ENCODE peak calls at places on chromosomes 13 and 19, in five cellular contexts. One of them, this sample, is unnamed. For H3K4me1, the result is how much of the 10 kb centered on the place peaks cover.

GRCh38 chr19:56301886-56302620 is 12.6 kb downstream of the ZSCAN5A start:
- DNase-seq in stomach: no peak
- DNase-seq in adrenal gland: no peak
- DNase-seq in HCT116: no peak
- DNase-seq in tibial nerve: no peak
- DNase-seq in this sample: no peak

GRCh38 chr19:5143471-5144411 is 174.8 kb downstream of the KDM4B start:
- DNase-seq in HCT116: no peak
- DNase-seq in stomach: no peak
- DNase-seq in tibial nerve: no peak
- DNase-seq in adrenal gland: no peak
- DNase-seq in this sample: no peak

GRCh38 chr19:16654151-16654550 is 5.8 kb downstream of the SMIM7 start:
- DNase-seq in tibial nerve: no peak
- DNase-seq in stomach: no peak
- DNase-seq in adrenal gland: no peak
- DNase-seq in HCT116: peak
- DNase-seq in this sample: no peak

GRCh38 chr19:39380521-39381502 is 10.1 kb downstream of the PAF1 start:
- DNase-seq in HCT116: no peak
- DNase-seq in stomach: no peak
- DNase-seq in adrenal gland: no peak
- DNase-seq in tibial nerve: no peak
- DNase-seq in this sample: no peak

GRCh38 chr13:109835321-109835720 is 48.9 kb upstream of the IRS2 start:
- DNase-seq in adrenal gland: no peak
- DNase-seq in HCT116: no peak
- DNase-seq in tibial nerve: no peak
- DNase-seq in stomach: no peak
- DNase-seq in this sample: no peak

GRCh38 chr19:23554548-23554947 is 132.5 kb downstream of the ZNF675 start:
- DNase-seq in adrenal gland: no peak
- DNase-seq in HCT116: no peak
- DNase-seq in tibial nerve: no peak
- DNase-seq in stomach: no peak
- DNase-seq in this sample: no peak

GRCh38 chr19:2186071-2186846 is 22.5 kb downstream of the DOT1L start:
- DNase-seq in adrenal gland: peak
- DNase-seq in stomach: peak
- DNase-seq in tibial nerve: peak
- DNase-seq in HCT116: no peak
- DNase-seq in this sample: peak

GRCh38 chr19:14349426-14349825 is 31.8 kb upstream of the ADGRE5 start:
- DNase-seq in HCT116: no peak
- DNase-seq in tibial nerve: no peak
- DNase-seq in adrenal gland: no peak
- DNase-seq in stomach: no peak
- DNase-seq in this sample: no peak

GRCh38 chr19:21328402-21328801 is 808 bp downstream of the ZNF708 start:
- DNase-seq in tibial nerve: no peak
- DNase-seq in stomach: no peak
- DNase-seq in HCT116: no peak
- DNase-seq in adrenal gland: no peak
- DNase-seq in this sample: no peak

GRCh38 chr19:42295831-42296525 is 6.0 kb upstream of the PRR19 start:
- DNase-seq in adrenal gland: peak
- DNase-seq in HCT116: peak
- DNase-seq in tibial nerve: peak
- DNase-seq in stomach: peak
- DNase-seq in this sample: peak

GRCh38 chr19:18543814-18544475 is 572 bp upstream of the FKBP8 start:
- DNase-seq in adrenal gland: peak
- DNase-seq in HCT116: peak
- DNase-seq in stomach: peak
- DNase-seq in tibial nerve: peak
- DNase-seq in this sample: peak

DNA sequence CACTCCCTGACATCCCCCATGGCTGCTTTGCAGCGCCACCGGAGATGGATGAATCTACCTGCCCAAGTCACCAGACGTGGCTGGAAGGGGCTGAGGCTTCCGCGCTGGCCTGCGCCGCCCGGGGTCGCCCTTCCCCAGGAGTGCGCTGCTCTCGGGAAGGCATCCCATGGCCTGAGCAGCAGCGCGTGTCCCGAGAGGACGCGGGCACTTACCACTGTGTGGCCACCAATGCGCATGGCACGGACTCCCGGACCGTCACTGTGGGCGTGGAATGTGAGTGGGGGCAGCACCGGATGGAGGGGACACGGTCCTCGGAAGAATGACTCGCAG is 4.6 kb downstream of the ICAM5 start:
- DNase-seq in tibial nerve: no peak
- DNase-seq in adrenal gland: no peak
- DNase-seq in stomach: no peak
- DNase-seq in HCT116: no peak
- DNase-seq in this sample: peak
- TF ChIP-seq CTCF in tibial nerve: no peak
- TF ChIP-seq CTCF in adrenal gland: no peak
- TF ChIP-seq CTCF in stomach: no peak
- TF ChIP-seq CTCF in HCT116: no peak
- TF ChIP-seq CTCF in this sample: no peak

DNA sequence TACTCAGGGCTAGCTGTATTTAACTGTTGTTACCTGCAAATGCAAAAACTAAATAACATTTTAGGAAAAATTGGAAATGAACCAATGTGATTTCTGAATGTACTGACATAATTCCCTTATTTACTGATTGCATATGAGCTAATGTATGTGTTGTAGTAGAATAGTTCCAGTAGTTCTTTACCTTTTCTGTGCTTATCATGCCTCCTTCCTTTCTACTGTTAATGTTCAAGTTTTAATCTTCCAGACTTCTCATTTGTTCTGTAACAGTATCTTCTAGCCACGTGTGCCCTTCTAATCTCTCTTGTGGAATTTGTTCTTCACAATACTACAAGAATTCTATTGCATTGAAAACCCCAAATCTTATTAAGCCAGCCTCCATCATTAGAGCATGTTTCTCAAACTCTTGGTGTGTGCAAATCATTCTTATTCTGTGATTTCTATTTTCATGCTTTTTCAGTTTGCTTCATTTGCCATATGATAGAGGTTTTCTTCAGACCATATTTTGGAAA is 17.7 kb downstream of the LSM14A start:
- DNase-seq in stomach: no peak
- DNase-seq in HCT116: no peak
- DNase-seq in tibial nerve: no peak
- DNase-seq in adrenal gland: no peak
- DNase-seq in this sample: no peak
- H3K4me1 ChIP-seq in stomach: half or more
- H3K4me1 ChIP-seq in HCT116: under half
- H3K4me1 ChIP-seq in tibial nerve: under half
- H3K4me1 ChIP-seq in adrenal gland: half or more
- H3K4me1 ChIP-seq in this sample: under half

DNA sequence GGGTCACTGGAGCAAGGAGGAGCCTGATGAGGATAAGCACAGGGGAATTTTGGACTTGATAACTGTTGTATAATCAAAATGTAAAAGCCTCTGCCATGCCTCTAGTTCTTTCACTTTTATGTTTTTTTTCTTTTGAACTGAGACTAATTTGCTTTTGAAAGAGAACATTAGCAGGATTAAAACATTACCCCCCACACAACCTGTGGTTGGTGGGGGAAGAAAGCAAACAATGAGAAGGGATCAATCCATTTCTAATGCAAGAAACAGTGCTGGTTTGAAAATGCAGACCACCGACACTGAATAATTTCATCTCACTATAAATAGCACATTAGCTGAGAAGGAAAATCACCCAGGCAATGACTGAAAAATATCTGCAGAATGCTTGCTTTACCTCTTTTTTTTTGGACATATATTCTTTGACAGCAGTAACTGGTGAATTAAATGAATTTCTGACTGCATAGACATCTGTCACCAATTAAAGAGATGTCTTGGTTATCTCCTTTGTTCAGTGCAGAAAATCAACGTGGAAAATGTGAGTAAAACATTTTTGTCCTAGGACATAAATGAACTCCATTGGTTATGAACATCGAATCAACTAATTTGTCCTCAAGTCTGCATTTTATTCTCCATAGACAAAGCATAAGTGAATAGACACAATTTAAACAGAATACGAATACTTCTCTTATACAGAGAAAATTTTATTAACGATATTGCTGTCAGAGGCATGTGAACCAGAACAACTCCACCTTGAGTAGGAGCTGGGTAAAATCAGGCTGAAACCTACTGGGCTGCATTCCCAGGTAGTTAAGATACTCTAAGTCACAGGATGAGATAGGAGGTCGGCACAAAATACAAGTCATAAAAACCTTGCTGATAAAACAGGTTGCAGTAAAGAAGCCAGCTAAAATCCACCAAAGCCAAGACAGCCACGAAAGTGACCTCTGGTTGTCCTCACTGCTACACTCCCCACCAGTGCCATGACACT is 48.8 kb upstream of the TRPC4 start:
- DNase-seq in stomach: no peak
- DNase-seq in HCT116: no peak
- DNase-seq in tibial nerve: no peak
- DNase-seq in adrenal gland: no peak
- DNase-seq in this sample: no peak
- H3K4me3 ChIP-seq in stomach: no peak
- H3K4me3 ChIP-seq in HCT116: no peak
- H3K4me3 ChIP-seq in tibial nerve: no peak
- H3K4me3 ChIP-seq in adrenal gland: no peak
- H3K4me3 ChIP-seq in this sample: no peak

GRCh38 chr13:102651892-102652291 is 43.0 kb downstream of the METTL21C start:
- DNase-seq in stomach: no peak
- DNase-seq in tibial nerve: no peak
- DNase-seq in adrenal gland: no peak
- DNase-seq in HCT116: no peak
- DNase-seq in this sample: no peak

GRCh38 chr13:102658678-102659077 is 36.2 kb downstream of the METTL21C start:
- DNase-seq in HCT116: no peak
- DNase-seq in tibial nerve: no peak
- DNase-seq in stomach: no peak
- DNase-seq in adrenal gland: no peak
- DNase-seq in this sample: no peak

GRCh38 chr13:102654786-102655185 is 40.1 kb downstream of the METTL21C start:
- DNase-seq in HCT116: no peak
- DNase-seq in stomach: no peak
- DNase-seq in tibial nerve: no peak
- DNase-seq in adrenal gland: no peak
- DNase-seq in this sample: no peak

GRCh38 chr13:102659168-102659713 is 35.6 kb downstream of the METTL21C start:
- DNase-seq in HCT116: no peak
- DNase-seq in tibial nerve: no peak
- DNase-seq in stomach: no peak
- DNase-seq in adrenal gland: no peak
- DNase-seq in this sample: no peak

GRCh38 chr13:102657630-102658029 is 37.2 kb downstream of the METTL21C start:
- DNase-seq in tibial nerve: no peak
- DNase-seq in stomach: no peak
- DNase-seq in HCT116: no peak
- DNase-seq in adrenal gland: no peak
- DNase-seq in this sample: no peak
- TF ChIP-seq CTCF in tibial nerve: no peak
- TF ChIP-seq CTCF in stomach: peak
- TF ChIP-seq CTCF in HCT116: peak
- TF ChIP-seq CTCF in adrenal gland: peak
- TF ChIP-seq CTCF in this sample: peak